ENCODE peak calls at places on chromosomes 5 and 9, in seven cellular contexts. Q, X, Y, I, D, J and L are unnamed samples.

GRCh38 chr5:169121631-169122420 is 179.1 kb downstream of the SLIT3 start:
- DNase-seq in Q (no peak), X (no peak), Y (no peak), I (no peak), D (no peak), J (no peak), L (no peak)

GRCh38 chr9:129411501-129412175 is 209.3 kb downstream of the C9orf50 start:
- DNase-seq in Q (no peak), X (peak), Y (no peak), I (no peak), D (no peak), J (no peak), L (no peak)

GRCh38 chr9:33161011-33161588 is 6.0 kb downstream of the B4GALT1 start:
- DNase-seq in Q (no peak), X (peak), Y (no peak), I (peak), D (peak), J (peak), L (peak)

GRCh38 chr9:86434039-86434726 is 80.0 kb upstream of the TUT7 start:
- DNase-seq in Q (peak), X (peak), Y (no peak), I (no peak), D (peak), J (no peak), L (peak)

GRCh38 chr5:181189962-181190710 is 14.9 kb downstream of the TRIM7 start:
- DNase-seq in Q (peak), X (peak), Y (no peak), I (peak), D (no peak), J (no peak), L (no peak)

GRCh38 chr9:124149992-124150391 is 107.8 kb upstream of the NEK6 start:
- DNase-seq in Q (peak), X (no peak), Y (no peak), I (no peak), D (peak), J (no peak), L (no peak)

GRCh38 chr9:113614843-113615648 is 151.5 kb downstream of the RGS3 start:
- DNase-seq in Q (no peak), X (no peak), Y (peak), I (peak), D (peak), J (no peak), L (no peak)

GRCh38 chr9:129610473-129611301 is 10.2 kb downstream of the C9orf50 start:
- DNase-seq in Q (peak), X (peak), Y (no peak), I (peak), D (peak), J (peak), L (no peak)

GRCh38 chr5:125205604-125206221 is 459.3 kb upstream of the ZNF608 start:
- DNase-seq in Q (no peak), X (no peak), Y (no peak), I (no peak), D (no peak), J (no peak), L (no peak)

GRCh38 chr5:37871023-37871815 is 31.4 kb upstream of the GDNF start:
- DNase-seq in Q (no peak), X (no peak), Y (no peak), I (no peak), D (peak), J (no peak), L (no peak)

GRCh38 chr5:172932313-172933017 is 26.8 kb upstream of the RPL26L1 start:
- DNase-seq in Q (peak), X (peak), Y (peak), I (peak), D (peak), J (peak), L (no peak)

GRCh38 chr5:112525217-112525616 is 106.1 kb upstream of the EPB41L4A start:
- DNase-seq in Q (no peak), X (no peak), Y (no peak), I (no peak), D (no peak), J (no peak), L (no peak)

GRCh38 chr5:146903789-146904188 is 25.2 kb upstream of the PPP2R2B start:
- DNase-seq in Q (no peak), X (no peak), Y (no peak), I (no peak), D (no peak), J (no peak), L (no peak)

GRCh38 chr5:146910239-146910638 is 31.7 kb upstream of the PPP2R2B start:
- DNase-seq in Q (no peak), X (no peak), Y (no peak), I (no peak), D (no peak), J (no peak), L (no peak)

GRCh38 chr5:146904890-146905289 is 26.3 kb upstream of the PPP2R2B start:
- DNase-seq in Q (no peak), X (no peak), Y (no peak), I (no peak), D (no peak), J (no peak), L (no peak)

GRCh38 chr5:146909496-146910068 is 31.0 kb upstream of the PPP2R2B start:
- DNase-seq in Q (peak), X (no peak), Y (no peak), I (no peak), D (no peak), J (no peak), L (no peak)

GRCh38 chr5:146906803-146907202 is 28.2 kb upstream of the PPP2R2B start:
- DNase-seq in Q (no peak), X (no peak), Y (no peak), I (no peak), D (no peak), J (no peak), L (no peak)
- TF ChIP-seq CTCF in Q (no peak), X (no peak), Y (no peak), I (no peak), D (no peak), J (no peak), L (no peak)

DNA sequence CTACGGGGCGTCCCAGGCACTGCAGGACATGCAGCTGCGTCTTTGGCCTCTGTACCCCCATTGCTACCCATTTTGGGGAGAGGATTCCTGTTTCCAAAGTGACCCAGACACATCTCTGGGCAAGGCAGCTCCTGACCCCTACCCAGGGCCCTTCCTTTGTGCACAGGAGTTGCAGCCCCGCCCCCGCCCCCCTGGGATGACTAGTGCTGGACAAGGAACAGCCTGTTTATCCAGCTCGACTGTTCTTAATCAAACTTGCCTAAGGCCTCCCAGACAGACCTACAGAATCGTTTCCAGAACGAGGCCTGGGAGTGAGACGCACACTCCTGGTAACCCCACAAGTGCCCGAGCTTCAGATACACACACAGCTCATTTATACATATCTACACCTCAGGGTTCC is 13.2 kb downstream of the DIPK1B start:
- DNase-seq in Q (no peak), X (no peak), Y (no peak), I (no peak), D (peak), J (no peak), L (no peak)
- H3K4me3 ChIP-seq in Q (no peak), X (peak), Y (no peak), I (no peak), D (no peak), J (peak), L (no peak)

GRCh38 chr9:29691758-29692407 is 2118.6 kb upstream of the C9orf72 start:
- DNase-seq in Q (peak), X (no peak), Y (no peak), I (no peak), D (no peak), J (no peak), L (no peak)
- TF ChIP-seq CTCF in Q (peak), X (no peak), Y (no peak), I (no peak), D (peak), J (no peak), L (peak)

GRCh38 chr9:20606637-20607036 is 15.7 kb downstream of the MLLT3 start:
- DNase-seq in Q (no peak), X (no peak), Y (no peak), I (peak), D (no peak), J (no peak), L (no peak)
- H3K4me3 ChIP-seq in Q (no peak), X (no peak), Y (no peak), I (no peak), D (no peak), J (no peak), L (no peak)

GRCh38 chr5:151581347-151581746 is 9.8 kb downstream of the FAT2 start:
- DNase-seq in Q (no peak), X (no peak), Y (no peak), I (no peak), D (no peak), J (no peak), L (no peak)

GRCh38 chr5:151581841-151582583 is 9.1 kb downstream of the FAT2 start:
- DNase-seq in Q (no peak), X (no peak), Y (no peak), I (no peak), D (no peak), J (no peak), L (no peak)

GRCh38 chr5:151578326-151579025 is 12.7 kb downstream of the FAT2 start:
- DNase-seq in Q (no peak), X (no peak), Y (no peak), I (no peak), D (no peak), J (no peak), L (no peak)

GRCh38 chr5:151580239-151580638 is 10.9 kb downstream of the FAT2 start:
- DNase-seq in Q (no peak), X (no peak), Y (no peak), I (no peak), D (no peak), J (no peak), L (no peak)

GRCh38 chr5:151580858-151581257 is 10.3 kb downstream of the FAT2 start:
- DNase-seq in Q (no peak), X (no peak), Y (no peak), I (no peak), D (no peak), J (no peak), L (no peak)
- TF ChIP-seq CTCF in Q (no peak), X (no peak), Y (no peak), I (no peak), D (no peak), J (no peak), L (no peak)

DNA sequence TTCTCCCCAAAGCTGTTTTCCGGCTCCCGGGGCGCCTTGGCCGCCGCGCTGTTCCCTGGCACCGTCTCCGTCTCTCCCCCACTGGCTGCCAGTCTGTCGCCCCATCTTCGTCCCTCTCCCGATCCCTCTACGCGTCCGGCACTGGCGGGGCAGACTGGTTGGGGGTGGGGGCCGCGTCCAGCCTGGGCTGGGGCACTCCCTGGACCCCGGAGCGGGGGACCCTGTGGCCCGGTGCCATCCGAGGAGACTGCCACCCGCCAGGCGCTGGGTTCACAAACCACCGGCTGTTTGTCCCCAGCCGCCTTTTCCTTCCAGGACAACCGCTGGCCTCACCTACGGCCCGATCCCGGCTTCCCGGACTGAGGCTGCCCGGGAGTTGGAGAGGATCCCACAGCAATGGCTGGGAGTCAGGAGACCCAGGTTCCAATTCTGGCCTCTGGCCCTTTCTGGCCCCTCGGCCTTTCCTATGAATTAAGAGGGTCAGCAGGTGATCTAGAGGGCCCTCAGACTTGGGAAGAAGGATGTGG is 1.0 kb upstream of the FIBCD1 start:
- DNase-seq in Q (no peak), X (no peak), Y (no peak), I (no peak), D (no peak), J (no peak), L (no peak)
- H3K4me3 ChIP-seq in Q (peak), X (no peak), Y (peak), I (no peak), D (no peak), J (peak), L (no peak)